ENCODE peak calls at places on chromosomes 7 and 10, in seven cellular contexts. A, N, Q, Y, I, B and W are unnamed samples.
A peak's percentile ranks its signal among the peaks of the same experiment; 100 is the strongest.

GRCh38 chr7:2209146-2209960 is 23.4 kb downstream of the MAD1L1 start:
- DNase-seq in A (peak; percentile 30), N (peak; percentile 68), Q (peak; percentile 86), Y (peak; percentile 39), I (peak; percentile 69), B (no peak), W (peak; percentile 40)

GRCh38 chr10:16777473-16778370 is 39.5 kb downstream of the RSU1 start:
- DNase-seq in A (peak; percentile 50), N (peak; percentile 63), Q (peak; percentile 79), Y (no peak), I (no peak), B (no peak), W (peak; percentile 28)

GRCh38 chr7:15853832-15854470 is 167.5 kb upstream of the MEOX2 start:
- DNase-seq in A (no peak), N (peak; percentile 34), Q (no peak), Y (no peak), I (no peak), B (no peak), W (peak; percentile 27)

GRCh38 chr10:120457431-120458172 is 575 bp downstream of the PLPP4 start:
- DNase-seq in A (no peak), N (no peak), Q (peak; percentile 32), Y (no peak), I (no peak), B (no peak), W (no peak)

GRCh38 chr10:129768437-129769355 is 195.4 kb downstream of the EBF3 start:
- DNase-seq in A (no peak), N (no peak), Q (peak; percentile 72), Y (peak; percentile 10), I (no peak), B (no peak), W (no peak)

GRCh38 chr7:2760098-2760889 is 72.3 kb downstream of the AMZ1 start:
- DNase-seq in A (peak; percentile 46), N (peak; percentile 54), Q (peak; percentile 74), Y (peak; percentile 92), I (peak; percentile 53), B (peak; percentile 65), W (no peak)

GRCh38 chr10:13717936-13718772 is 131.4 kb downstream of the PRPF18 start:
- DNase-seq in A (peak; percentile 7), N (peak; percentile 95), Q (no peak), Y (peak; percentile 67), I (peak; percentile 41), B (peak; percentile 69), W (peak; percentile 97)

GRCh38 chr10:68133553-68133952 is 24.3 kb downstream of the MYPN start:
- DNase-seq in A (no peak), N (peak; percentile 57), Q (peak; percentile 29), Y (no peak), I (no peak), B (no peak), W (peak; percentile 32)

GRCh38 chr10:79367421-79368189 is 20.3 kb downstream of the PPIF start:
- DNase-seq in A (no peak), N (peak; percentile 70), Q (no peak), Y (no peak), I (no peak), B (no peak), W (peak; percentile 82)

GRCh38 chr7:13641699-13642098 is 347.8 kb downstream of the ETV1 start:
- DNase-seq in A (no peak), N (peak; percentile 33), Q (no peak), Y (no peak), I (no peak), B (no peak), W (peak; percentile 63)

GRCh38 chr10:81725851-81726250 is 149.1 kb upstream of the NRG3 start:
- DNase-seq in A (no peak), N (no peak), Q (peak; percentile 53), Y (no peak), I (no peak), B (no peak), W (no peak)

GRCh38 chr10:81728692-81729091 is 146.3 kb upstream of the NRG3 start:
- DNase-seq in A (no peak), N (no peak), Q (no peak), Y (no peak), I (no peak), B (no peak), W (no peak)

GRCh38 chr10:81722405-81722804 is 152.6 kb upstream of the NRG3 start:
- DNase-seq in A (no peak), N (no peak), Q (no peak), Y (no peak), I (no peak), B (no peak), W (no peak)

DNA sequence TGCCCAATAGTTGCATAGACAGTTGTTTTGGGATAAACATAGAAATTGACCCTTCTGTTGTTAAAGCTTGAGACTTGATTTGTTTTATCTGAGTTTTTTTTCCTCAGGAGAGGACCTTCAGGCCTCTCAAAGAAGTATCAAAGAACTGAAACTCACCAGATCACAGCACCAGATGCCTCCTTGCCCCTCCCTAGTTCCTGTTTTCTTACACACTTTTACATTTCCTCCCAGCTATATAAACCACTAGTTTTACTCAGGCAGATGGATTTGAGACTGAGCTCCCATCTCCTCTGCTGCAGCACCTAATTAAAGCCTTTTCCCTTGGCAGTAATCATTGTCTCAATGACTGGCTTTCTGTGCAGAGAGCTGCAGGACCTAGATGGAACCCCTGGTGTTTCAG is 150.6 kb upstream of the NRG3 start:
- DNase-seq in A (no peak), N (no peak), Q (no peak), Y (no peak), I (no peak), B (no peak), W (no peak)
- H3K27ac ChIP-seq in A (no peak overlapping the region), N (no peak overlapping the region), Q (no peak overlapping the region), Y (no peak overlapping the region), I (no peak overlapping the region), B (no peak overlapping the region), W (no peak overlapping the region)

DNA sequence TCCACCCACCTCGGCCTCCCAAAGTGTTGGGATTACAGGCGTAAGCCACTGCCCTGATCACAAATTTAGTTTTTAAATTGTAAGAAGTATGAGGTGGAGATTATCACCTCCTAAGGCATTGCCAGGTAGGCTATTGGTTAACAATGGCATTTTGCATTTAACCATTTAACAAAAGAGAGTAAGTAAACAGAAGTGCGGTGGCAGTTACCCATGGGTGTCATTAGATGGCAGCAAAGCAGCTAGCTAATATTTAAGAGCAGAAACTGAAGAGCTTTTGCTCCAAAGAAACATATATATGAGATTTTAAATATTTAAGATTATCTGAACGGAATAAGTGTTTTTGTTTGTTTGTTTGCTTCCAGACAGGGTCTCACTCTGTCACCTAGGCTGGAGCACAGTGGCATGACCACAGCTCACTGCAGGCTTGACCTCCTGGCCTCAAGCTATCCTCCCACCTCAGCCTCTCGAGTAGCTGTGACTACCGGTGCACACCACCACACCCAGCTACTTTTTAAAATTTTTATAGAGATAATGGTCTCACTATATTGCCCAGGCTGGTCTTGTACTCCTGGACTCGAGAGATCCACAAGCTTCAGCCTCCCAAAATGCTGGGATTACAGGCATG is 325.5 kb upstream of the C7orf33 start:
- DNase-seq in A (peak; percentile 30), N (peak; percentile 13), Q (peak; percentile 76), Y (no peak), I (no peak), B (peak; percentile 43), W (peak; percentile 6)
- H3K27ac ChIP-seq in A (no peak overlapping the region), N (no peak overlapping the region), Q (no peak overlapping the region), Y (no peak overlapping the region), I (no peak overlapping the region), B (no peak overlapping the region), W (no peak overlapping the region)

DNA sequence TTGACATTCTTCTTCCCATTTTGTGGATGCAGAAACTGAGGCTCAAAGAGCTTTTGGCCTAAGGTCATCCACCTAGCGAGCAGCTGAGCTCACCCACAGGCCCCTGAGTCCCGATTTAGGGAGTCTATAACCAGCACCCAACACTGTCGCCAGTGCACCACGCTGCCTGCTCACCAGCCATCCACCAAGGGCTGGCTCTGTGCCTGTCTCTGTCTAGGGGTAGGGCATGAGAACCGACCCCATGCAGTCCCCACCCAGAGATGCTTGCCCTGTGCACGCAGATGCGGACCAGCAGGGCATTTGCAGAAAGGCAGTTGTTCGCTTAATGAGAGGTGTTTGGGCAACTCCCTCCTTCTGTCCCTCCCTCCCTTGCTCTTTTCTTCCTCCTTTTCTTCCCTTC is 97.2 kb downstream of the GRK5 start:
- DNase-seq in A (no peak), N (no peak), Q (no peak), Y (no peak), I (no peak), B (no peak), W (no peak)
- H3K27ac ChIP-seq in A (no peak overlapping the region), N (no peak overlapping the region), Q (no peak overlapping the region), Y (no peak overlapping the region), I (no peak overlapping the region), B (peak overlapping the region; percentile 86), W (no peak overlapping the region)

GRCh38 chr7:37018954-37019353 is 294.7 kb upstream of the AOAH start:
- DNase-seq in A (no peak), N (no peak), Q (no peak), Y (no peak), I (no peak), B (no peak), W (no peak)

GRCh38 chr7:37011151-37011890 is 287.0 kb upstream of the AOAH start:
- DNase-seq in A (no peak), N (no peak), Q (no peak), Y (no peak), I (no peak), B (no peak), W (no peak)

GRCh38 chr7:37015353-37016034 is 291.2 kb upstream of the AOAH start:
- DNase-seq in A (peak; percentile 46), N (no peak), Q (no peak), Y (no peak), I (no peak), B (no peak), W (no peak)

GRCh38 chr7:37016073-37016878 is 292.0 kb upstream of the AOAH start:
- DNase-seq in A (peak; percentile 77), N (no peak), Q (no peak), Y (no peak), I (no peak), B (no peak), W (no peak)
- H3K27ac ChIP-seq in A (peak overlapping the region; percentile 60), N (no peak overlapping the region), Q (no peak overlapping the region), Y (no peak overlapping the region), I (no peak overlapping the region), B (no peak overlapping the region), W (no peak overlapping the region)